ENCODE peak calls at places on chromosomes 4 and X, in six cellular contexts. P is GM12878, D is Peyer's patch, E is stomach, X is HCT116, B is tibial nerve. T is an unnamed sample.

GRCh38 chr4:123750044-123750443 is 353.4 kb downstream of the SPRY1 start:
- DNase-seq in P (no peak), E (no peak), D (peak; percentile 43), B (no peak), X (no peak), T (no peak)

GRCh38 chr4:186666750-186667149 is 56.9 kb downstream of the FAT1 start:
- DNase-seq in X (no peak), E (no peak), D (no peak), P (no peak), B (no peak), T (no peak)

GRCh38 chr4:75056277-75056676 is 123.4 kb downstream of the PARM1 start:
- DNase-seq in B (no peak), P (no peak), D (no peak), X (no peak), E (no peak), T (no peak)

GRCh38 chrX:21806691-21807090 is 32.7 kb upstream of the MBTPS2 start:
- DNase-seq in P (no peak), E (no peak), X (no peak), B (no peak), D (no peak), T (no peak)

GRCh38 chrX:4358577-4358976 is 645.1 kb upstream of the PRKX start:
- DNase-seq in D (no peak), P (no peak), X (no peak), B (no peak), E (no peak), T (no peak)

GRCh38 chr4:129474698-129475097 is 378.7 kb downstream of the C4orf33 start:
- DNase-seq in D (no peak), X (no peak), E (no peak), B (no peak), P (no peak), T (no peak)

GRCh38 chr4:156476359-156476758 is 495.2 kb downstream of the PDGFC start:
- DNase-seq in E (no peak), X (peak; percentile 51), D (no peak), P (no peak), B (no peak), T (no peak)

GRCh38 chr4:121428721-121429120 is 47.9 kb upstream of the QRFPR start:
- DNase-seq in B (no peak), E (no peak), D (no peak), P (no peak), X (no peak), T (no peak)

GRCh38 chr4:99586747-99587146 is 12.1 kb downstream of the MTTP start:
- DNase-seq in E (no peak), X (no peak), P (no peak), B (no peak), D (no peak), T (no peak)

GRCh38 chr4:109302366-109303140 is at the start of gene COL25A1:
- DNase-seq in P (no peak), E (peak; percentile 26), D (peak; percentile 48), B (peak; percentile 6), X (no peak), T (peak; percentile 69)

GRCh38 chr4:76003015-76003414 is 4.3 kb downstream of the CXCL9 start:
- DNase-seq in D (no peak), X (no peak), B (no peak), E (no peak), P (no peak), T (no peak)

GRCh38 chrX:7815166-7815565 is 27.8 kb upstream of the VCX start:
- DNase-seq in B (no peak), P (no peak), E (no peak), X (no peak), D (no peak), T (no peak)

GRCh38 chr4:166432842-166433241 is 559.8 kb downstream of the TLL1 start:
- DNase-seq in B (no peak), E (no peak), P (no peak), X (no peak), D (no peak), T (no peak)

GRCh38 chr4:105145913-105146285 is 777 bp upstream of the TET2 start:
- DNase-seq in E (no peak), X (no peak), P (no peak), D (no peak), B (no peak), T (peak; percentile 89)

GRCh38 chrX:55159556-55159955 is 60.6 kb upstream of the PAGE5 start:
- DNase-seq in X (no peak), B (no peak), P (no peak), D (no peak), E (no peak), T (no peak)

GRCh38 chrX:13570245-13570573 is 808 bp downstream of the EGFL6 start:
- DNase-seq in P (no peak), X (no peak), D (no peak), E (no peak), B (no peak), T (no peak)

GRCh38 chr4:39814403-39815185 is 116.7 kb downstream of the UBE2K start:
- DNase-seq in P (no peak), X (peak; percentile 50), B (no peak), D (no peak), E (no peak), T (no peak)

GRCh38 chr4:15963001-15963451 is at the start of gene FGFBP2:
- DNase-seq in D (peak; percentile 60), X (peak; percentile 21), B (peak; percentile 25), P (no peak), E (peak; percentile 51), T (no peak)

GRCh38 chrX:49970699-49971098 is 48.3 kb downstream of the CLCN5 start:
- DNase-seq in P (no peak), X (no peak), D (no peak), E (no peak), B (no peak), T (no peak)

DNA sequence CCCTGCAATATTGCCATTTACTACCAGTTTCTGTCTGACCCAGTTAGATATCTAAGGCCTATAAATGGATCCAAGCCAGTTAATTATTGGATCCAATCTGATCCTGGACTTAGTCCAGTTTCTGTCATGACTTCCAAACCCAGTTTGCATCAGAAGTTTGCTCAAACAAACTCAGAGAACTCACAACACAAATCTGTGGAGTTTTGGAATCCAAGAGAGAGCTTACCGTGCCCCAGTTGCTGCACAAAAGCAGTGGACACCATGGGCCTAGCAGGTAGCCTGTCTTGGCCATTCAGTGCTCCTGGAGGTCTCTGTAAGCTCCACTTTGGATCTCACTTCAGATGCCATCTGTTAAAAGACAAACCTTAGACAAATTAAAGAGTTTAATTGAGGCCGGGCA is 174.5 kb downstream of the AASDH start:
- DNase-seq in B (no peak), P (no peak), X (no peak), D (no peak), E (no peak), T (no peak)
- H3K36me3 ChIP-seq in B (no peaks in the 10 kb centered on the region), P (no peaks in the 10 kb centered on the region), X (no peaks in the 10 kb centered on the region), D (no peaks in the 10 kb centered on the region), E (no peaks in the 10 kb centered on the region), T (no peaks in the 10 kb centered on the region)

DNA sequence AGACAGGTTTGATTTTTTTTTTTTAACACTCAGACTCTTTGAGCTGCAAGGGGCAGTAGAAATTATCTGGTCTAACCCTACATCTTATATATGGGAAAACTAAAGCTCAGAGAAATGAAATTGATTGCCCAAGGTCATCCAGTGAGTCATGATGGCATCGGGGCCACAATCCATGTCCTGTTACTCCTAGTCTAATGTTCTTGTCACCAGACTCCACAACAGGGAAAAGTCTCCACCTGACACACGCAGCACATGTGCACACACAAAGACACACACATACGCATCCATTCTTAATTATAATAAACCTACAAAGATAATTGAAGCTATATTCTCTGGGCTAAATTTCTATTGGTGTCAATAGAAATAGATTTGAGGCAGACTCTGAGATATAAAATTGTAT is 48.4 kb downstream of the GPC3 start:
- DNase-seq in B (no peak), D (no peak), P (no peak), X (no peak), E (no peak), T (no peak)
- TF ChIP-seq POLR2A in B (no peak), D (no peak), P (no peak), X (no peak), E (no peak), T (no peak)

GRCh38 chr4:3512719-3513118 is 19.5 kb downstream of the LRPAP1 start:
- DNase-seq in E (no peak), B (no peak), X (no peak), P (no peak), D (no peak), T (peak; percentile 70)
- H3K36me3 ChIP-seq in E (peaks cover 66% of the 10 kb centered on the region), B (peaks cover 5% of the 10 kb centered on the region), X (peaks cover 23% of the 10 kb centered on the region), P (peaks cover 7% of the 10 kb centered on the region), D (no peaks in the 10 kb centered on the region), T (peaks cover 44% of the 10 kb centered on the region)

GRCh38 chr4:150126880-150127236 is 48.6 kb downstream of the DCLK2 start:
- DNase-seq in D (no peak), B (no peak), E (no peak), P (peak; percentile 9), X (no peak), T (no peak)

GRCh38 chr4:150123982-150124670 is 45.9 kb downstream of the DCLK2 start:
- DNase-seq in D (no peak), B (no peak), X (no peak), E (no peak), P (no peak), T (no peak)

GRCh38 chr4:150126201-150126879 is 48.1 kb downstream of the DCLK2 start:
- DNase-seq in X (no peak), E (no peak), B (peak; percentile 40), D (no peak), P (no peak), T (no peak)

GRCh38 chr4:150130953-150131352 is 52.7 kb downstream of the DCLK2 start:
- DNase-seq in X (no peak), E (no peak), P (no peak), B (peak; percentile 25), D (no peak), T (no peak)

GRCh38 chr4:150127757-150128156 is 49.5 kb downstream of the DCLK2 start:
- DNase-seq in B (no peak), P (no peak), D (no peak), E (no peak), X (no peak), T (no peak)
- TF ChIP-seq POLR2A in B (no peak), P (no peak), D (no peak), E (no peak), X (no peak), T (no peak)

DNA sequence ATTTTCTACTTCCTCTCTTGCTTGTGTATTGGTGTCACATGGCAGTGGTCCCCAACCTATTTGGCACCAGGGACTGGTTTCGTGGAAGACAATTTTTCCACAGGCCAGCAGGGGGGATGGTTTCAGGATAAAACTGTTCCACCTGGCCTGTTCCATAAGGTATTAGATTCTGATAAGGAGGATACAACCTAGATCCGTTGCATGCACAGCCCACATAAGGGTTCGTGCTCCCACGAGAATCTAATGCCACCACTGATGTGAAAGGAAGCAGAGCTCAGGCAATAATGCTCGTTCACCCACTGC is 38.3 kb downstream of the SEC31A start:
- DNase-seq in E (no peak), B (no peak), X (no peak), D (no peak), P (no peak), T (no peak)
- H3K36me3 ChIP-seq in E (peaks cover 84% of the 10 kb centered on the region), B (peaks cover 7% of the 10 kb centered on the region), X (peaks cover 58% of the 10 kb centered on the region), D (peaks cover 6% of the 10 kb centered on the region), P (peaks cover 29% of the 10 kb centered on the region), T (peaks cover 77% of the 10 kb centered on the region)

T was measured in upper lobe of left lung.